ENCODE peak calls at places on chromosomes 5 and 9, in four cellular contexts. O is fibroblast of villous mesenchyme, Q is GM13976, V is osteocyte. Y is an unnamed sample.

GRCh38 chr9:77455312-77455927 is 192.7 kb downstream of the GNA14 start:
- DNase-seq in O (peak), Q (no peak), V (no peak), Y (no peak)

GRCh38 chr5:61270510-61271165 is 61.4 kb upstream of the ZSWIM6 start:
- DNase-seq in O (no peak), Q (no peak), V (no peak), Y (no peak)

GRCh38 chr5:103371046-103371603 is 112.6 kb downstream of the MACIR start:
- DNase-seq in O (no peak), Q (no peak), V (no peak), Y (no peak)

GRCh38 chr9:112874006-112874405 is 16.7 kb downstream of the SLC46A2 start:
- DNase-seq in O (no peak), Q (no peak), V (no peak), Y (no peak)

GRCh38 chr9:80320916-80321315 is 749.2 kb downstream of the TLE4 start:
- DNase-seq in O (no peak), Q (no peak), V (no peak), Y (peak)

GRCh38 chr9:127606043-127606442 is 6.0 kb upstream of the STXBP1 start:
- DNase-seq in O (no peak), Q (no peak), V (no peak), Y (no peak)

GRCh38 chr9:135226369-135227050 is 139.0 kb downstream of the OLFM1 start:
- DNase-seq in O (no peak), Q (no peak), V (no peak), Y (no peak)

GRCh38 chr5:120174089-120174488 is 290.0 kb upstream of the PRR16 start:
- DNase-seq in O (no peak), Q (no peak), V (peak), Y (no peak)

GRCh38 chr5:14603141-14603540 is 21.5 kb downstream of the OTULINL start:
- DNase-seq in O (no peak), Q (no peak), V (no peak), Y (no peak)

GRCh38 chr9:124390812-124391658 is 24.2 kb downstream of the PSMB7 start:
- DNase-seq in O (peak), Q (no peak), V (no peak), Y (peak)

GRCh38 chr9:69806642-69807041 is 14.0 kb upstream of the CFAP95 start:
- DNase-seq in O (no peak), Q (no peak), V (no peak), Y (no peak)

GRCh38 chr9:16825364-16825763 is 45.1 kb downstream of the BNC2 start:
- DNase-seq in O (peak), Q (no peak), V (no peak), Y (peak)

GRCh38 chr5:77693913-77694312 is 55.4 kb upstream of the OTP start:
- DNase-seq in O (no peak), Q (no peak), V (no peak), Y (no peak)

GRCh38 chr9:91557352-91557751 is 133.7 kb upstream of the NFIL3 start:
- DNase-seq in O (no peak), Q (no peak), V (no peak), Y (no peak)

GRCh38 chr5:81417052-81417451 is 23.1 kb upstream of the ACOT12 start:
- DNase-seq in O (no peak), Q (no peak), V (no peak), Y (peak)

GRCh38 chr5:3602713-3603502 is 7.3 kb downstream of the IRX1 start:
- DNase-seq in O (no peak), Q (no peak), V (no peak), Y (peak)

GRCh38 chr5:143401846-143402463 is 1.5 kb downstream of the NR3C1 start:
- DNase-seq in O (no peak), Q (no peak), V (no peak), Y (no peak)

GRCh38 chr9:35257986-35258664 is 96.3 kb downstream of the UNC13B start:
- DNase-seq in O (no peak), Q (no peak), V (no peak), Y (no peak)

GRCh38 chr9:69549310-69550202 is 122.6 kb downstream of the APBA1 start:
- DNase-seq in O (peak), Q (peak), V (no peak), Y (peak)

GRCh38 chr9:72857632-72858011 is 95.2 kb downstream of the ALDH1A1 start:
- DNase-seq in O (no peak), Q (no peak), V (no peak), Y (no peak)

GRCh38 chr9:98192503-98193335 is at the start of gene CORO2A:
- DNase-seq in O (peak), Q (peak), V (no peak), Y (peak)

GRCh38 chr5:102760815-102761214 is 5.7 kb downstream of the PAM start:
- DNase-seq in O (no peak), Q (no peak), V (no peak), Y (peak)

GRCh38 chr9:124297553-124297905 is 39.8 kb downstream of the NEK6 start:
- DNase-seq in O (peak), Q (no peak), V (peak), Y (peak)

GRCh38 chr5:176818391-176819098 is 8.2 kb downstream of the UNC5A start:
- DNase-seq in O (no peak), Q (peak), V (no peak), Y (no peak)

GRCh38 chr5:52709171-52709925 is 78.4 kb upstream of the ITGA1 start:
- DNase-seq in O (peak), Q (peak), V (no peak), Y (peak)

GRCh38 chr5:39652036-39652435 is 227.3 kb upstream of the DAB2 start:
- DNase-seq in O (no peak), Q (no peak), V (no peak), Y (peak)

GRCh38 chr5:160088805-160089204 is 30.4 kb downstream of the PWWP2A start:
- DNase-seq in O (no peak), Q (no peak), V (no peak), Y (no peak)

GRCh38 chr5:43920422-43920821 is 317.4 kb downstream of the NNT start:
- DNase-seq in O (no peak), Q (no peak), V (no peak), Y (no peak)

GRCh38 chr9:91187311-91187964 is 174.3 kb downstream of the AUH start:
- DNase-seq in O (no peak), Q (no peak), V (peak), Y (no peak)

GRCh38 chr5:34609951-34610431 is 46.1 kb upstream of the RAI14 start:
- DNase-seq in O (no peak), Q (no peak), V (no peak), Y (peak)

GRCh38 chr5:67315082-67315801 is 118.6 kb upstream of the CD180 start:
- DNase-seq in O (no peak), Q (no peak), V (no peak), Y (peak)

GRCh38 chr5:119239119-119239417 is 116.8 kb upstream of the TNFAIP8 start:
- DNase-seq in O (no peak), Q (no peak), V (no peak), Y (no peak)

GRCh38 chr5:177300236-177300880 is 3.2 kb downstream of the RAB24 start:
- DNase-seq in O (peak), Q (peak), V (no peak), Y (peak)

GRCh38 chr5:16350816-16351215 is 114.8 kb downstream of the ZNF622 start:
- DNase-seq in O (no peak), Q (no peak), V (no peak), Y (no peak)

GRCh38 chr9:99118782-99119466 is 14.0 kb downstream of the TGFBR1 start:
- DNase-seq in O (no peak), Q (peak), V (no peak), Y (no peak)

GRCh38 chr9:88614359-88614758 is 79.4 kb downstream of the NXNL2 start:
- DNase-seq in O (no peak), Q (no peak), V (no peak), Y (no peak)

GRCh38 chr5:96683392-96683791 is 21.2 kb downstream of the CAST start:
- DNase-seq in O (peak), Q (no peak), V (no peak), Y (peak)

GRCh38 chr5:9198399-9198798 is 347.5 kb downstream of the SEMA5A start:
- DNase-seq in O (peak), Q (no peak), V (no peak), Y (peak)

GRCh38 chr9:2120926-2121689 is 106.0 kb downstream of the SMARCA2 start:
- DNase-seq in O (peak), Q (no peak), V (no peak), Y (peak)

GRCh38 chr5:116573617-116574431 is 799 bp downstream of the SEMA6A start:
- DNase-seq in O (peak), Q (peak), V (no peak), Y (peak)

GRCh38 chr5:116576043-116576713 is 1.6 kb upstream of the SEMA6A start:
- DNase-seq in O (peak), Q (peak), V (peak), Y (peak)

GRCh38 chr5:116573279-116573616 is 1.4 kb downstream of the SEMA6A start:
- DNase-seq in O (no peak), Q (peak), V (no peak), Y (peak)

GRCh38 chr5:116575635-116576042 is 1.0 kb upstream of the SEMA6A start:
- DNase-seq in O (no peak), Q (no peak), V (no peak), Y (peak)

DNA sequence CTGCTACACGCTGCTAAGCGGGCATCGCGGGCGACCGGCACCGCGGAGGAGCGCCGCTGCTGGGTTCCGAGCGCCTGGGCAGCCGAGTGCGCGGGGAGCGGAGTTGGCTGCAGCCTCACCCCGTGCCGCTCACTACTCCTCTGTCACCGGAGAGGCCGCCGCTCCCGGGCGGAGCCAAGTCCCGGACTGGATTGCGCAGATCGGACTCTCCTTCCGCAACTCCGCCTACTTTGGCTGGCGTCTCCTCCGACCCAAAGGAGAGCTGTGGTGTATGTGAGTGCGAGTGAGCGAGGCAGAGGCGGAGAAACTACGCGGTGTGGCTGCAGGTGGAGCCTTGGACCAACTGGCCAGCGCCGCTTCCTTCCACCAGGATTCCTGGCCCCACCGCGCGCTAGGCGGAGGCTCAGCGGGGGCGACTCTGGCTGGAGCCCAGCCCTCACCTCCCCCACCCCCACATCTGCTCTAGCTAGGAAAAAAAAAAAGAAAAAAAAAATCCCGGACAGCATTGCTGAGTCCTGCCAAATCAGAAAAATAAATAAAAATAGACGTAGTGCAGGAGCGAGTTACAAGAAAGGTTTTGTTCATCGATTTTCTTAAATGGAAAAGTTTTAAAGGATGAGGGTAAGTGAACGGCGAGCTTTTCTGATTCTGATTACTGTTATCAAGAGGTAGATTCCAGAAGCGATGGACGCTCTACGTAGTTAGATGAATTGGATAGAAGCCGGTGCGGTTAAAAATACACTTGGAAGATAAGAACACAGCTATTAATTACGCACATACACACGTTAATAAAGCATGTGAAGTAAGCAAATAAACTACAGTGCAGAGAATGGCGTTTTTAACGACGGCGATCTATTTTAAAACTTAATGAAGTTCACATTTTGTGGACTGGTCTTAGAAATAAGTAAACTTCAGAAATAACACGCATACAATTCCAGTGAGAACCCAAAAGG is at the start of gene SEMA6A:
- DNase-seq in O (peak), Q (peak), V (peak), Y (peak)
- TF ChIP-seq CTCF in O (no peak), Q (no peak), V (peak), Y (no peak)

GRCh38 chr5:111472579-111472978 is 39.8 kb downstream of the STARD4 start:
- DNase-seq in O (no peak), Q (no peak), V (no peak), Y (no peak)

GRCh38 chr5:111472096-111472495 is 40.2 kb downstream of the STARD4 start:
- DNase-seq in O (no peak), Q (no peak), V (no peak), Y (no peak)

GRCh38 chr5:111469293-111469896 is 42.9 kb downstream of the STARD4 start:
- DNase-seq in O (no peak), Q (no peak), V (no peak), Y (no peak)

DNA sequence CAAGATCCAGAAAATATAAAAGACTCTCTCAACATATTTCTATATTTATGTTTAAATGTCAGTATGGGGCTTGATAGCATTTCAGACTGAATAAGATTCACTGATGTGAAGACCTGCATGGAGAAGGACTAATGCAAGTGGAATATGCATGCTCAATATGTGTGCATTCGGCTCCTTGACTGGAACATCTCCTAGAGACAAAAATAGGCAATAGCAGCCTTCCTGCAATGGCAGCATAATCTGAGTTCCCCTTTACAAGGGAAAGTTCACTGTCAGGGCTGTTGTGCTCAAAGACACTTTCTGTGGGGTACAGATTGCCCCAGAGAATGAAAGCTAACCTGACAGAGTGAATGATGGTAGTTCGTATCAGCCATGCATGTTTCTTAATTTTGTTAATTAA is 42.4 kb downstream of the STARD4 start:
- DNase-seq in O (no peak), Q (no peak), V (no peak), Y (no peak)
- TF ChIP-seq CTCF in O (peak), Q (no peak), V (no peak), Y (peak)

DNA sequence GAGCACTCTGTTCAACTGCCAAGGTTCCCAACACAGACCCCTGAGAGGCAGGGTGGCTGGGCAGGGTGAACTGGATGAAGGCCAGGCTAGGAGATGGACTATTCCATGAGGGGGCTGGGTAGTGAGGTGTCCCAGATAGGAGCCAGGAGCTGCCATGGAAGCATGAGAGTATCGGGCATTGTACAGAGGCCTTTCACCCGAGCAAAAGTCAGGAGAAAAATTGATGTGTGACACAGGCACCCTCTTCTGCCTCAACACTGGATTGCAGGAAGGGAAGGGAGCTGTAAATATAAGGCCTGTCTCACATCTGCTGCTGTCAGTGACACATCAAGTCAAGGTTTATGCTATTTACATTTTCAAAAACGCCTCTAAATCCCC is 74.6 kb downstream of the UBAP1 start:
- DNase-seq in O (peak), Q (no peak), V (no peak), Y (peak)
- TF ChIP-seq CTCF in O (peak), Q (no peak), V (no peak), Y (peak)

DNA sequence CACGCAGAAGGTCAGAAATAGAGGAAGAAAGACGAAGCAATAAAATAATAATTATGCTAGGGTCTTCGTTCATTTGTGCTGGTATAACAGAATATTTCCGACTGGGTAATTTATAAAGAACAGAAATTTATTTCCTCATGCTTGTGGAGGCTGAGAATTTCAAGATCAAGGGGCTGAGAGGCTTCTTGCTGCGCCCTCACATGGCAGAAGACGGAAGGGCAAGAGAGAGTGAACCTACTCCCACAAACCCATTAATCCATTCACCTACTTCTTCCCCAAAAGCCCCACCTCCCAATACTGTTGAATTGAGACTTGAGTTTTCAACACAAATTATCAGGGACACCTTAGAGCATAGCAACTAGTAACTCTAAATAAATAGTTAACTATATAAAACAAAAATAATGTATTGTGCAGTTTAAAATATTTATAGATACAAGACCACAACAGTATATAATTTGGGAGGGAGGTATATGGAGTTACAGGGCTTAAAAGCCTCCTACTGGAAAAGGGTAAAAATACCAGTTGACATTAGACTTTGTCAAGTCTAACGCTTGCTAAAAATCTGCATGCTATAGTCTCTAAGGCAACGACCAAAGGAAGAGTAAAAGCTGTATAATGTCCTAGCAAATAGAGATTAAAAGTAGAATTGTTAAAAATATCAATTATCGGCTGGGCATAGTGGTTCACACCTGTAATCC is 40.3 kb upstream of the NAA35 start:
- DNase-seq in O (peak), Q (peak), V (no peak), Y (peak)
- TF ChIP-seq CTCF in O (peak), Q (peak), V (peak), Y (peak)

GRCh38 chr9:95140821-95141220 is 176.7 kb downstream of the FANCC start:
- DNase-seq in O (peak), Q (no peak), V (no peak), Y (no peak)

GRCh38 chr9:95139121-95139520 is 178.4 kb downstream of the FANCC start:
- DNase-seq in O (no peak), Q (no peak), V (no peak), Y (no peak)

GRCh38 chr9:95137587-95138145 is 179.8 kb downstream of the FANCC start:
- DNase-seq in O (no peak), Q (no peak), V (no peak), Y (no peak)

GRCh38 chr9:95135756-95136155 is 181.8 kb downstream of the FANCC start:
- DNase-seq in O (no peak), Q (no peak), V (no peak), Y (no peak)

GRCh38 chr9:95138474-95138873 is 179.0 kb downstream of the FANCC start:
- DNase-seq in O (no peak), Q (no peak), V (no peak), Y (no peak)
- TF ChIP-seq CTCF in O (no peak), Q (no peak), V (no peak), Y (no peak)

GRCh38 chr9:33210006-33210715 is 29.8 kb upstream of the SPINK4 start:
- DNase-seq in O (no peak), Q (no peak), V (no peak), Y (no peak)

GRCh38 chr9:33209394-33209793 is 30.6 kb upstream of the SPINK4 start:
- DNase-seq in O (no peak), Q (no peak), V (no peak), Y (no peak)

GRCh38 chr9:33211695-33212393 is 28.1 kb upstream of the SPINK4 start:
- DNase-seq in O (peak), Q (no peak), V (no peak), Y (peak)
- TF ChIP-seq CTCF in O (no peak), Q (no peak), V (no peak), Y (no peak)

DNA sequence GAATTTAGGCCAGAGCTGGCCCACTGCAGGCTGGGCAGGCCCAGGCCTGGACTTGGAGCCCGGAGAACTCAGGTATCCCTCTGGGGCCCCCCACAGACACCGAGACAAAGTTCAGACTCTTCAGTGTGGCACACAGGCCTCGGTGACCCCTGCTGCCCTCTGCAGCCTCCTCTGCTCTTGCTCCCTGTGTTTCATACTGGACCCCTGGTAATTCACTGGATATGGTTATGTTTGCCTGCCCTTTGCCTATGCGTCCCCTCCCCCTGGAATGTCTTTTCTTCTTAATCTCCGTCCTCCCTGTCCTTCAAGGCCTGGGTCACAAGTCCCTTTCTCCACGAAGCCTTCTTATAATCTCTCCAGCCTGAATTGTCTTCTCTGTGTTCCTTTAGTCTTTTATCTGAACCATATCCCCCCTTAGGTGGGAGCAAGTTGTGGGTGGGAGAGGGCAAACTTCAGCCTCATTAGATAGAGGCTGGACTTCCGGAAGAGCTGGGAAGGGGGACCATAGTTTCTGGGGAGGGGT is 30.1 kb downstream of the GSN start:
- DNase-seq in O (no peak), Q (no peak), V (no peak), Y (no peak)
- TF ChIP-seq CTCF in O (no peak), Q (no peak), V (no peak), Y (no peak)